ENCODE peak calls at places on chromosomes 16 and 17, in four cellular contexts. One of them, this sample, is unnamed.

GRCh38 chr16:10080031-10080772 is 102.0 kb downstream of the GRIN2A start:
- DNase-seq in HepG2: no peak
- DNase-seq in K562: no peak
- DNase-seq in A549: no peak
- DNase-seq in this sample: no peak

GRCh38 chr16:72372646-72373045 is 200.7 kb upstream of the PMFBP1 start:
- DNase-seq in HepG2: no peak
- DNase-seq in K562: no peak
- DNase-seq in A549: no peak
- DNase-seq in this sample: no peak

GRCh38 chr16:24966031-24966430 is 49.1 kb downstream of the ARHGAP17 start:
- DNase-seq in A549: no peak
- DNase-seq in K562: no peak
- DNase-seq in HepG2: no peak
- DNase-seq in this sample: no peak

GRCh38 chr16:77183137-77183536 is 7.9 kb upstream of the MON1B start:
- DNase-seq in A549: no peak
- DNase-seq in HepG2: no peak
- DNase-seq in K562: no peak
- DNase-seq in this sample: no peak

GRCh38 chr17:70604854-70605253 is 435.5 kb downstream of the KCNJ2 start:
- DNase-seq in HepG2: no peak
- DNase-seq in K562: no peak
- DNase-seq in A549: no peak
- DNase-seq in this sample: no peak

GRCh38 chr17:29150191-29150590 is 30.0 kb downstream of the MYO18A start:
- DNase-seq in HepG2: no peak
- DNase-seq in K562: no peak
- DNase-seq in A549: no peak
- DNase-seq in this sample: no peak

GRCh38 chr17:39328815-39329214 is 72.6 kb downstream of the FBXL20 start:
- DNase-seq in HepG2: no peak
- DNase-seq in A549: no peak
- DNase-seq in K562: no peak
- DNase-seq in this sample: no peak

GRCh38 chr17:79082311-79083190 is 7.9 kb downstream of the ENGASE start:
- DNase-seq in A549: peak; percentile 89
- DNase-seq in K562: peak; percentile 84
- DNase-seq in HepG2: peak; percentile 27
- DNase-seq in this sample: peak; percentile 91

GRCh38 chr17:71636644-71637043 is 484.2 kb upstream of the SOX9 start:
- DNase-seq in K562: no peak
- DNase-seq in A549: no peak
- DNase-seq in HepG2: no peak
- DNase-seq in this sample: no peak

GRCh38 chr16:28181557-28181914 is 30.2 kb downstream of the XPO6 start:
- DNase-seq in K562: no peak
- DNase-seq in A549: peak; percentile 55
- DNase-seq in HepG2: peak; percentile 88
- DNase-seq in this sample: no peak

GRCh38 chr16:9311303-9311954 is 220.0 kb downstream of the HAPSTR1 start:
- DNase-seq in A549: no peak
- DNase-seq in K562: no peak
- DNase-seq in HepG2: no peak
- DNase-seq in this sample: peak; percentile 54

GRCh38 chr17:35775039-35775438 is 14.4 kb downstream of the C17orf50 start:
- DNase-seq in K562: no peak
- DNase-seq in HepG2: no peak
- DNase-seq in A549: no peak
- DNase-seq in this sample: no peak

GRCh38 chr16:1731603-1732002 is 25.6 kb downstream of the MAPK8IP3 start:
- DNase-seq in A549: no peak
- DNase-seq in K562: no peak
- DNase-seq in HepG2: no peak
- DNase-seq in this sample: no peak

GRCh38 chr17:63960430-63960829 is 12.3 kb downstream of the SCN4A start:
- DNase-seq in HepG2: no peak
- DNase-seq in K562: no peak
- DNase-seq in A549: no peak
- DNase-seq in this sample: no peak

GRCh38 chr17:45981306-45981705 is 17.7 kb upstream of the STH start:
- DNase-seq in HepG2: no peak
- DNase-seq in K562: no peak
- DNase-seq in A549: no peak
- DNase-seq in this sample: no peak

GRCh38 chr17:27529230-27529796 is 73.1 kb downstream of the KSR1 start:
- DNase-seq in HepG2: no peak
- DNase-seq in K562: peak; percentile 37
- DNase-seq in A549: no peak
- DNase-seq in this sample: no peak

GRCh38 chr16:2784536-2785100 is 2.7 kb downstream of the PRSS33 start:
- DNase-seq in HepG2: no peak
- DNase-seq in A549: no peak
- DNase-seq in K562: no peak
- DNase-seq in this sample: no peak

GRCh38 chr16:80324371-80324770 is 216.4 kb upstream of the DYNLRB2 start:
- DNase-seq in K562: no peak
- DNase-seq in A549: no peak
- DNase-seq in HepG2: no peak
- DNase-seq in this sample: no peak

GRCh38 chr17:39239640-39240314 is 14.0 kb upstream of the STAC2 start:
- DNase-seq in A549: peak; percentile 68
- DNase-seq in HepG2: peak; percentile 55
- DNase-seq in K562: peak; percentile 78
- DNase-seq in this sample: peak; percentile 94

GRCh38 chr16:1535391-1536291 is 2.2 kb downstream of the TMEM204 start:
- DNase-seq in HepG2: no peak
- DNase-seq in A549: no peak
- DNase-seq in K562: peak; percentile 55
- DNase-seq in this sample: no peak

GRCh38 chr17:57553991-57554825 is 190.9 kb downstream of the CCDC182 start:
- DNase-seq in HepG2: no peak
- DNase-seq in A549: no peak
- DNase-seq in K562: peak; percentile 58
- DNase-seq in this sample: no peak

GRCh38 chr16:19589771-19590302 is 34.3 kb downstream of the VPS35L start:
- DNase-seq in HepG2: peak; percentile 21
- DNase-seq in K562: no peak
- DNase-seq in A549: no peak
- DNase-seq in this sample: no peak

GRCh38 chr16:88730632-88731607 is 24.6 kb downstream of the CTU2 start:
- DNase-seq in HepG2: no peak
- DNase-seq in A549: no peak
- DNase-seq in K562: no peak
- DNase-seq in this sample: no peak

GRCh38 chr17:31467502-31468256 is 76.2 kb downstream of the RAB11FIP4 start:
- DNase-seq in K562: no peak
- DNase-seq in A549: no peak
- DNase-seq in HepG2: peak; percentile 91
- DNase-seq in this sample: peak; percentile 58

GRCh38 chr17:42058018-42058417 is 7.6 kb upstream of the C17orf113 start:
- DNase-seq in K562: no peak
- DNase-seq in HepG2: no peak
- DNase-seq in A549: no peak
- DNase-seq in this sample: no peak

GRCh38 chr17:32123782-32124181 is 18.5 kb upstream of the RHOT1 start:
- DNase-seq in K562: no peak
- DNase-seq in A549: no peak
- DNase-seq in HepG2: no peak
- DNase-seq in this sample: no peak

GRCh38 chr17:41013606-41014005 is 4.7 kb upstream of the KRTAP3-1 start:
- DNase-seq in K562: no peak
- DNase-seq in A549: no peak
- DNase-seq in HepG2: no peak
- DNase-seq in this sample: no peak

GRCh38 chr16:30660424-30661251 is 2.4 kb downstream of the FBRS start:
- DNase-seq in K562: no peak
- DNase-seq in HepG2: no peak
- DNase-seq in A549: no peak
- DNase-seq in this sample: no peak

GRCh38 chr16:24508614-24509013 is 30.8 kb upstream of the RBBP6 start:
- DNase-seq in A549: no peak
- DNase-seq in K562: no peak
- DNase-seq in HepG2: no peak
- DNase-seq in this sample: no peak

GRCh38 chr17:37650419-37651003 is 7.3 kb upstream of the DDX52 start:
- DNase-seq in K562: peak; percentile 22
- DNase-seq in HepG2: peak; percentile 77
- DNase-seq in A549: peak; percentile 67
- DNase-seq in this sample: no peak

GRCh38 chr17:4742133-4742532 is 2.4 kb upstream of the CXCL16 start:
- DNase-seq in A549: no peak
- DNase-seq in K562: no peak
- DNase-seq in HepG2: no peak
- DNase-seq in this sample: no peak

GRCh38 chr16:87086156-87086555 is 231.0 kb downstream of the C16orf95 start:
- DNase-seq in HepG2: no peak
- DNase-seq in K562: no peak
- DNase-seq in A549: no peak
- DNase-seq in this sample: no peak

GRCh38 chr16:88785106-88785924 is at the start of gene PIEZO1:
- DNase-seq in K562: peak; percentile 84
- DNase-seq in HepG2: no peak
- DNase-seq in A549: peak; percentile 62
- DNase-seq in this sample: no peak

GRCh38 chr17:51951737-51952136 is 206.8 kb downstream of the CA10 start:
- DNase-seq in HepG2: no peak
- DNase-seq in A549: no peak
- DNase-seq in K562: no peak
- DNase-seq in this sample: no peak

GRCh38 chr17:30554839-30555751 is 77.9 kb downstream of the GOSR1 start:
- DNase-seq in HepG2: peak; percentile 30
- DNase-seq in A549: no peak
- DNase-seq in K562: no peak
- DNase-seq in this sample: peak; percentile 75

GRCh38 chr17:80168371-80168770 is 1.5 kb upstream of the CARD14 start:
- DNase-seq in A549: no peak
- DNase-seq in K562: no peak
- DNase-seq in HepG2: no peak
- DNase-seq in this sample: no peak

GRCh38 chr16:47013910-47014309 is 40.4 kb upstream of the DNAJA2 start:
- DNase-seq in HepG2: no peak
- DNase-seq in K562: no peak
- DNase-seq in A549: no peak
- DNase-seq in this sample: no peak

GRCh38 chr16:47017636-47018035 is 44.2 kb upstream of the DNAJA2 start:
- DNase-seq in A549: no peak
- DNase-seq in HepG2: no peak
- DNase-seq in K562: no peak
- DNase-seq in this sample: no peak

GRCh38 chr16:47018223-47018891 is 44.9 kb upstream of the DNAJA2 start:
- DNase-seq in HepG2: peak; percentile 73
- DNase-seq in A549: peak; percentile 80
- DNase-seq in K562: peak; percentile 58
- DNase-seq in this sample: no peak

GRCh38 chr16:47019563-47019962 is 46.1 kb upstream of the DNAJA2 start:
- DNase-seq in HepG2: no peak
- DNase-seq in K562: no peak
- DNase-seq in A549: no peak
- DNase-seq in this sample: no peak

GRCh38 chr16:47016700-47017133 is 43.2 kb upstream of the DNAJA2 start:
- DNase-seq in K562: no peak
- DNase-seq in A549: no peak
- DNase-seq in HepG2: no peak
- DNase-seq in this sample: no peak
- TF ChIP-seq PHF8 in K562: no peak
- TF ChIP-seq PHF8 in A549: no peak
- TF ChIP-seq PHF8 in HepG2: no peak
- TF ChIP-seq PHF8 in this sample: no peak

GRCh38 chr17:77802811-77803220 is 155.7 kb upstream of the TNRC6C start:
- DNase-seq in K562: no peak
- DNase-seq in HepG2: no peak
- DNase-seq in A549: no peak
- DNase-seq in this sample: peak; percentile 63
- TF ChIP-seq PHF8 in K562: no peak
- TF ChIP-seq PHF8 in HepG2: no peak
- TF ChIP-seq PHF8 in A549: no peak
- TF ChIP-seq PHF8 in this sample: no peak

GRCh38 chr17:48563867-48564199 is 14.3 kb downstream of the HOXB4 start:
- DNase-seq in K562: no peak
- DNase-seq in A549: no peak
- DNase-seq in HepG2: no peak
- DNase-seq in this sample: no peak

GRCh38 chr17:48564200-48565023 is 13.7 kb downstream of the HOXB4 start:
- DNase-seq in HepG2: no peak
- DNase-seq in K562: no peak
- DNase-seq in A549: no peak
- DNase-seq in this sample: no peak

GRCh38 chr17:48561894-48562810 is 16.0 kb downstream of the HOXB4 start:
- DNase-seq in HepG2: no peak
- DNase-seq in A549: peak; percentile 66
- DNase-seq in K562: peak; percentile 59
- DNase-seq in this sample: no peak

GRCh38 chr17:48562934-48563333 is 15.2 kb downstream of the HOXB4 start:
- DNase-seq in K562: no peak
- DNase-seq in HepG2: no peak
- DNase-seq in A549: no peak
- DNase-seq in this sample: no peak

GRCh38 chr17:48563385-48563838 is 14.7 kb downstream of the HOXB4 start:
- DNase-seq in HepG2: no peak
- DNase-seq in K562: no peak
- DNase-seq in A549: no peak
- DNase-seq in this sample: no peak
- TF ChIP-seq PHF8 in HepG2: no peak
- TF ChIP-seq PHF8 in K562: no peak
- TF ChIP-seq PHF8 in A549: no peak
- TF ChIP-seq PHF8 in this sample: no peak

DNA sequence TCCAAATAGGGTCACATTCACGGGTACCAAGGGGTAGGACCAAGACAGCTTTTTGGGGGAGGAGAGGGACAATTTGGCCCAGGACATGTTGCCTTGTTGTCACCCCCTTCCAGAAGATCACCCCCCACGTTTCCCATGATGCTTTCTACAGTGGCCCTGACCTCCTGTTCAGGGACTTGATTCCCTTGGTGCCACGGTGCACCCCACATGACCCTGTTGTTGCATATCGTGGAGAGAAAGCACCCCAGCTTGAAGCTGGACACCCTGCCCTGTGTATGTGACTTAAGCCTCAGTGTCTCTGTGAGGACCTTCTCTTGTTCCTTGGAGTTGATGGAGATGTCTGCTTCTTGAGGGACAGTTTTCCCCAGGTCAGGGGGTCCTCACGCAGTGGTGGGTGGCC is 12.6 kb downstream of the IL34 start:
- DNase-seq in HepG2: no peak
- DNase-seq in K562: no peak
- DNase-seq in A549: no peak
- DNase-seq in this sample: no peak
- TF ChIP-seq PHF8 in HepG2: no peak
- TF ChIP-seq PHF8 in K562: no peak
- TF ChIP-seq PHF8 in A549: no peak
- TF ChIP-seq PHF8 in this sample: no peak

This sample was measured in H1.